ENCODE peak calls at places on chromosomes 12 and 14, in nine cellular contexts. C is H9; X is AML-193; D is ecto neural progenitor cell; S is activated effector memory CD4-positive, alpha-beta T cell treated with Interleukin-2 at 50 U/mL for 16 hours; L is colonic mucosa; K is MCF 10A; W is PC-3; I is Caki2. Q is an unnamed sample.

GRCh38 chr14:69083181-69083580 is 69.7 kb downstream of the DCAF5 start:
- DNase-seq in C (no peak), X (no peak), D (no peak), S (no peak), L (no peak), K (no peak), W (no peak), I (no peak), Q (no peak)

GRCh38 chr12:51848843-51849735 is 571 bp upstream of the FIGNL2 start:
- DNase-seq in C (peak), X (no peak), D (peak), S (no peak), L (no peak), K (no peak), W (no peak), I (peak), Q (no peak)

GRCh38 chr14:45249847-45250575 is 3.0 kb downstream of the MIS18BP1 start:
- DNase-seq in C (no peak), X (peak), D (no peak), S (no peak), L (no peak), K (peak), W (peak), I (peak), Q (peak)

GRCh38 chr14:76412501-76412900 is 36.6 kb downstream of the ESRRB start:
- DNase-seq in C (no peak), X (no peak), D (no peak), S (no peak), L (no peak), K (no peak), W (no peak), I (no peak), Q (no peak)

GRCh38 chr12:95548539-95549391 is 2.5 kb downstream of the USP44 start:
- DNase-seq in C (peak), X (no peak), D (peak), S (peak), L (no peak), K (no peak), W (no peak), I (no peak), Q (no peak)

GRCh38 chr14:36068777-36069534 is 107.6 kb downstream of the PTCSC3 start:
- DNase-seq in C (no peak), X (no peak), D (no peak), S (no peak), L (no peak), K (peak), W (peak), I (peak), Q (no peak)

GRCh38 chr12:112557954-112558630 is 139.3 kb downstream of the PTPN11 start:
- DNase-seq in C (no peak), X (no peak), D (no peak), S (no peak), L (no peak), K (no peak), W (no peak), I (no peak), Q (no peak)

GRCh38 chr14:24274101-24274543 is 2.7 kb upstream of the RABGGTA start:
- DNase-seq in C (no peak), X (peak), D (no peak), S (no peak), L (no peak), K (peak), W (peak), I (no peak), Q (peak)

GRCh38 chr12:94305293-94305957 is 154.2 kb downstream of the CEP83 start:
- DNase-seq in C (peak), X (no peak), D (no peak), S (no peak), L (no peak), K (no peak), W (no peak), I (no peak), Q (no peak)

GRCh38 chr14:95138876-95139275 is 18.5 kb downstream of the DICER1 start:
- DNase-seq in C (no peak), X (no peak), D (no peak), S (no peak), L (no peak), K (no peak), W (no peak), I (no peak), Q (no peak)

GRCh38 chr14:99879401-99880295 is 86.4 kb downstream of the EML1 start:
- DNase-seq in C (no peak), X (no peak), D (no peak), S (no peak), L (no peak), K (peak), W (peak), I (no peak), Q (no peak)

GRCh38 chr12:114480309-114481199 is 74.6 kb upstream of the TBX5 start:
- DNase-seq in C (peak), X (no peak), D (peak), S (no peak), L (no peak), K (peak), W (no peak), I (no peak), Q (no peak)

GRCh38 chr12:120688527-120689071 is 1.6 kb downstream of the MLEC start:
- DNase-seq in C (no peak), X (peak), D (no peak), S (no peak), L (peak), K (peak), W (peak), I (peak), Q (peak)